ENCODE peak calls at places on chromosome 4, in six cellular contexts. F is cardiac muscle cell, S is PC-3, P is breast epithelium, K is left ventricle myocardium inferior, D is mammary epithelial cell. E is an unnamed sample. For H3K4me1, the result is how much of the 10 kb centered on the place peaks cover.

GRCh38 chr4:178340468-178340867 is 898.2 kb upstream of the AGA start:
- DNase-seq in F (no peak), S (no peak), P (no peak), K (no peak), D (no peak), E (no peak)

GRCh38 chr4:10584042-10584441 is 100.5 kb downstream of the CLNK start:
- DNase-seq in F (no peak), S (peak), P (no peak), K (no peak), D (peak), E (peak)

GRCh38 chr4:156892695-156893211 is 78.8 kb downstream of the PDGFC start:
- DNase-seq in F (peak), S (no peak), P (no peak), K (no peak), D (peak), E (peak)

GRCh38 chr4:110631582-110632505 is 9.0 kb upstream of the PITX2 start:
- DNase-seq in F (peak), S (peak), P (peak), K (peak), D (peak), E (peak)

GRCh38 chr4:84224522-84224921 is 274.6 kb downstream of the NKX6-1 start:
- DNase-seq in F (no peak), S (no peak), P (no peak), K (no peak), D (no peak), E (no peak)

GRCh38 chr4:182556576-182556975 is 313.4 kb downstream of the TENM3 start:
- DNase-seq in F (no peak), S (no peak), P (no peak), K (no peak), D (no peak), E (no peak)

GRCh38 chr4:152146244-152146643 is 385.4 kb upstream of the GATB start:
- DNase-seq in F (no peak), S (no peak), P (no peak), K (no peak), D (no peak), E (no peak)

GRCh38 chr4:140097572-140097971 is 56.4 kb downstream of the MAML3 start:
- DNase-seq in F (no peak), S (peak), P (no peak), K (no peak), D (peak), E (peak)

GRCh38 chr4:185721949-185722316 is 90.1 kb downstream of the SORBS2 start:
- DNase-seq in F (no peak), S (peak), P (no peak), K (no peak), D (no peak), E (no peak)

GRCh38 chr4:15776871-15777648 is 1.1 kb upstream of the CD38 start:
- DNase-seq in F (no peak), S (no peak), P (no peak), K (no peak), D (no peak), E (no peak)

GRCh38 chr4:72858328-72858727 is 211.2 kb downstream of the COX18 start:
- DNase-seq in F (no peak), S (peak), P (no peak), K (no peak), D (peak), E (peak)

GRCh38 chr4:70336043-70336442 is 1.3 kb downstream of the CABS1 start:
- DNase-seq in F (no peak), S (no peak), P (no peak), K (no peak), D (no peak), E (no peak)

GRCh38 chr4:137156054-137156453 is 376.2 kb downstream of the PCDH18 start:
- DNase-seq in F (no peak), S (peak), P (no peak), K (no peak), D (peak), E (peak)

GRCh38 chr4:159185593-159186023 is 82.7 kb downstream of the RAPGEF2 start:
- DNase-seq in F (no peak), S (no peak), P (no peak), K (no peak), D (no peak), E (no peak)

GRCh38 chr4:5751918-5752802 is 41.2 kb downstream of the EVC start:
- DNase-seq in F (no peak), S (no peak), P (no peak), K (no peak), D (no peak), E (peak)

GRCh38 chr4:132860976-132861375 is 288.1 kb upstream of the PCDH10 start:
- DNase-seq in F (no peak), S (no peak), P (no peak), K (no peak), D (peak), E (peak)

GRCh38 chr4:138243369-138243768 is 1.2 kb upstream of the SLC7A11 start:
- DNase-seq in F (no peak), S (peak), P (no peak), K (no peak), D (peak), E (no peak)

GRCh38 chr4:123190176-123190575 is 206.4 kb upstream of the SPRY1 start:
- DNase-seq in F (no peak), S (no peak), P (no peak), K (no peak), D (no peak), E (no peak)

GRCh38 chr4:78647272-78647671 is 95.7 kb downstream of the ANXA3 start:
- DNase-seq in F (no peak), S (no peak), P (no peak), K (no peak), D (no peak), E (no peak)

GRCh38 chr4:42656736-42656985 is 244 bp downstream of the ATP8A1 start:
- DNase-seq in F (no peak), S (no peak), P (no peak), K (no peak), D (no peak), E (no peak)

GRCh38 chr4:159547645-159548308 is 444.9 kb downstream of the RAPGEF2 start:
- DNase-seq in F (no peak), S (peak), P (no peak), K (no peak), D (peak), E (peak)

GRCh38 chr4:79445371-79445781 is 37.3 kb upstream of the GK2 start:
- DNase-seq in F (peak), S (no peak), P (no peak), K (no peak), D (no peak), E (no peak)

GRCh38 chr4:66927937-66928336 is 617.4 kb downstream of the CENPC start:
- DNase-seq in F (peak), S (no peak), P (no peak), K (no peak), D (no peak), E (no peak)

GRCh38 chr4:77818667-77819408 is at the start of gene CNOT6L:
- DNase-seq in F (peak), S (peak), P (peak), K (peak), D (peak), E (peak)

GRCh38 chr4:95161781-95162469 is 386.8 kb downstream of the UNC5C start:
- DNase-seq in F (no peak), S (no peak), P (no peak), K (no peak), D (no peak), E (no peak)

GRCh38 chr4:3045500-3045850 is 28.9 kb downstream of the HTT-AS start:
- DNase-seq in F (no peak), S (no peak), P (no peak), K (peak), D (peak), E (no peak)
- TF ChIP-seq CTCF in F (no peak), S (no peak), P (no peak), K (no peak), D (no peak), E (no peak)

GRCh38 chr4:37763164-37763444 is 63.4 kb upstream of the PGM2 start:
- DNase-seq in F (no peak), S (no peak), P (no peak), K (no peak), D (no peak), E (no peak)
- H3K4me1 ChIP-seq in F (under half), S (under half), P (under half), K (under half), D (under half), E (under half)

GRCh38 chr4:1325681-1326635 is 21.1 kb upstream of the UVSSA start:
- DNase-seq in F (no peak), S (no peak), P (no peak), K (no peak), D (no peak), E (no peak)
- H3K27ac ChIP-seq in F (no peak), S (no peak), P (no peak), K (no peak), D (no peak), E (no peak)

DNA sequence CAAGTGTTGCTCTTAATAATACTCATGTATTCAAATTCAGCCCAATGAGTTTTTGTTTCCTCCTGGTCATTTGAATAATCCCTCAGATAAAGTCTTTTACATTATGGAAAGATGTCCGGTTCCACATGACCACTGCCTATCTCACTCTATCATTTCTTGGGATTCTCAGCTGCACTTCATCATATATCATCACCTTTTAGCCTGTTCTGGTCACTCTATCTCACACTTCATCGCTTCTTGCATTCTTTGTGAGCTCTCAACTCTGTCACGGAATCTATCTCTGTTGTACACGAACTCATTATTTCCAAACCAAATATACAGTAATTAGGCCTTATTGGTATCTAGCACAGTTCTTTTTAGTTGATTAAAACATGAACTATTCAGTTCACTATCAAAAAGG is 126.9 kb upstream of the HAND2 start:
- DNase-seq in F (peak), S (no peak), P (no peak), K (no peak), D (no peak), E (no peak)
- TF ChIP-seq CTCF in F (no peak), S (no peak), P (no peak), K (no peak), D (no peak), E (no peak)